ENCODE peak calls at places on chromosome 1, in four cellular contexts. L is colonic mucosa, F is heart right ventricle, G is PC-9. D is an unnamed sample.

GRCh38 chr1:207849016-207849415 is 61.9 kb downstream of the CD34 start:
- DNase-seq in L (no peak), F (no peak), G (no peak), D (no peak)

GRCh38 chr1:180791806-180792205 is 120.9 kb upstream of the KIAA1614 start:
- DNase-seq in L (no peak), F (no peak), G (no peak), D (no peak)

GRCh38 chr1:71881611-71882010 is 400.7 kb downstream of the NEGR1 start:
- DNase-seq in L (no peak), F (no peak), G (no peak), D (no peak)

GRCh38 chr1:228014235-228014930 is 7.6 kb downstream of the WNT3A start:
- DNase-seq in L (no peak), F (peak; percentile 26), G (no peak), D (peak; percentile 33)

GRCh38 chr1:43549921-43550597 is 19.4 kb downstream of the PTPRF start:
- DNase-seq in L (peak; percentile 92), F (peak; percentile 43), G (peak; percentile 99), D (no peak)

GRCh38 chr1:66085600-66085999 is 292.9 kb downstream of the PDE4B start:
- DNase-seq in L (no peak), F (no peak), G (no peak), D (no peak)

GRCh38 chr1:151364996-151365395 is 7.5 kb downstream of the SELENBP1 start:
- DNase-seq in L (no peak), F (no peak), G (no peak), D (no peak)

GRCh38 chr1:177505905-177506590 is 335.3 kb downstream of the BRINP2 start:
- DNase-seq in L (no peak), F (no peak), G (no peak), D (no peak)

GRCh38 chr1:167460836-167461235 is 57.5 kb downstream of the CD247 start:
- DNase-seq in L (no peak), F (no peak), G (no peak), D (no peak)

GRCh38 chr1:2382621-2383361 is 8.6 kb downstream of the MORN1 start:
- DNase-seq in L (peak; percentile 44), F (peak; percentile 17), G (peak; percentile 48), D (peak; percentile 63)

GRCh38 chr1:37795340-37796110 is 1.9 kb downstream of the MANEAL start:
- DNase-seq in L (peak; percentile 78), F (peak; percentile 61), G (peak; percentile 41), D (peak; percentile 30)

GRCh38 chr1:244022301-244022700 is 28.8 kb upstream of the ZBTB18 start:
- DNase-seq in L (no peak), F (no peak), G (peak; percentile 25), D (no peak)

GRCh38 chr1:154104433-154105082 is 50.3 kb downstream of the NUP210L start:
- DNase-seq in L (no peak), F (no peak), G (no peak), D (no peak)

DNA sequence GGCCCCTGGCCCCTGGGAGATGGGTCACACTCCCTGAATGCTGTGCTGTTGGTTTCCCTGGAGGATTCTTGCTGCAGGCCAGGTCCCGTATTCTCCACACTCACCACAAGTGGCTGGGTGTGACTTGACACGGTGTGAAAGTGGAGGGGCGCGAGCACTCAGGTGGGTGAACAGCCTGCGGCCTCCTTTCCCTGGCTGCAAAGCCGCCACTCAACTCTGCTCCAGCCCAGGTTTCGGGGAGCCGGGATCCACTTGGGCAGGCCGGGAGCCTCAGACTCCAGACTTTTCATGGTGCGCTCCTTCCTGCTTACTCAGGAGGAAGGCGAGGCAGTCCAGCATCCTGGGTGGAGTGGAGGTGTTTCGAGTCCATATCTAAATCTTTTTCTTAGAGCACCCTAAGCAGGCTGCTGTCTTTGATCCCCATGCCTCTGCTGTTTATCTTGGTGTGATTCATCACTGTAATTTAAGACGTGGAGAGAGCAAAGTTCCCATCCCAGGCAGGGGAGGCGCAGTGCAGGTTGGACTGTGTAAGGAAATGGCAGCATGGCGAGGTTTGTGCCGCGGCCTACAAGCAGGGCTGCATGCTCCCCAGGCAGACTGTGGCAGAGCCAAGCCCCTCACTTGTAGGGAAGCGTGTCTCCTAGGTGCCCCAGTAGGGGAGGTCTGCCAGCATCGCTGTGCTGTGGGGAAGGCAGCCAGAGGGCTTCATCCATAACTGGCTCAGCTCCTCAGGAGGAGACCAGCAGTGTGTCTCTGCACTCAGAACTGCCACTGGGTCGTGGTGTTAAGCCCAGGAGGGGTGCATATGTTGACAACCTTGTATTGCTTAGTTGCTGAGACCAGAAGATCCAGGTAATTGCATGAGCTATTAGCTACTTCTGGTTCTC is 29.6 kb downstream of the VANGL1 start:
- DNase-seq in L (peak; percentile 85), F (no peak), G (peak; percentile 76), D (peak; percentile 54)
- H3K27ac ChIP-seq in L (peak overlapping the region; percentile 34), F (no peak overlapping the region), G (peak overlapping the region; percentile 89), D (peak overlapping the region; percentile 72)

DNA sequence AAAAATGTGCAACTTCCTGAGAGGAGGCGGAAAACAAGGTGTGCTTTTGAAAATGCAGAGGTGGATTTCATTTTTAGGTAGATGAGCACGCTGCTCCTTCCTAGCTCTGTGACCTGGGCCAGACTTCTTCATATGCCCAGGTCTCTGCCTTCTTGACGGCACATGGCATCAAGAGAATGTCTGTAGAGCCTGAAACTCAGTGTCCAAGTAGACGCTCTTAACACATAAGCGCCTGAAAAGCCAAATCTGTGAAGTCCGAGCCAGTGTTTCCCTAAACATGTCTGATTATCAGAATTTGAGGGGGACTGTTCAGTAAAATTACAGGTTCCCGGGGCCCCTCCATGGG is 25.7 kb downstream of the FHAD1 start:
- DNase-seq in L (no peak), F (no peak), G (no peak), D (no peak)
- H3K27ac ChIP-seq in L (peak overlapping the region; percentile 34), F (no peak overlapping the region), G (no peak overlapping the region), D (no peak overlapping the region)

DNA sequence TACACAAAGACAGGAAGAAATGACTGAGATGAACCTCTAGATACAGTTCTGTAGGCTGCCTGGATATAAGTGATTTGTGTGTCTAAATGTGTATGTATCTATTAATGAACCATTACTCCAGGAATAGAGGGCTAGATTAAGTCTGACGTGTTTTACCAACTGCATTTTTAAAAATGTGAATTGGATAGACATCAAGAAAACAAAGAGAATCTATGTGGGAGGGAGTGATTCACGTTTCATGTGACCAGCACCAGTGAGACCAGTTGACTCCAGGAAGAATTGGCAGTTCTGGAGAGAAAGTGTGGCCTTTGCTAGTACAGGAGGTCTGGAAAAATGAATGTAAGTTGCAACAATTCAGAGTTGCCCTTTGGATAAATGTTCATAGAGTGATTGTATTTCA is 53.4 kb upstream of the RGS21 start:
- DNase-seq in L (no peak), F (no peak), G (no peak), D (peak; percentile 3)
- H3K27ac ChIP-seq in L (no peak overlapping the region), F (no peak overlapping the region), G (no peak overlapping the region), D (no peak overlapping the region)

GRCh38 chr1:10328534-10328933 is 70.3 kb upstream of the PGD start:
- DNase-seq in L (no peak), F (no peak), G (no peak), D (no peak)
- H3K27ac ChIP-seq in L (no peak overlapping the region), F (no peak overlapping the region), G (no peak overlapping the region), D (no peak overlapping the region)

GRCh38 chr1:84836145-84836544 is 56.9 kb downstream of the LPAR3 start:
- DNase-seq in L (no peak), F (no peak), G (no peak), D (peak; percentile 20)

GRCh38 chr1:84834419-84835064 is 58.5 kb downstream of the LPAR3 start:
- DNase-seq in L (no peak), F (no peak), G (no peak), D (no peak)

GRCh38 chr1:84833198-84833597 is 59.8 kb downstream of the LPAR3 start:
- DNase-seq in L (no peak), F (no peak), G (no peak), D (no peak)

GRCh38 chr1:84839544-84839943 is 53.5 kb downstream of the LPAR3 start:
- DNase-seq in L (no peak), F (no peak), G (no peak), D (no peak)

DNA sequence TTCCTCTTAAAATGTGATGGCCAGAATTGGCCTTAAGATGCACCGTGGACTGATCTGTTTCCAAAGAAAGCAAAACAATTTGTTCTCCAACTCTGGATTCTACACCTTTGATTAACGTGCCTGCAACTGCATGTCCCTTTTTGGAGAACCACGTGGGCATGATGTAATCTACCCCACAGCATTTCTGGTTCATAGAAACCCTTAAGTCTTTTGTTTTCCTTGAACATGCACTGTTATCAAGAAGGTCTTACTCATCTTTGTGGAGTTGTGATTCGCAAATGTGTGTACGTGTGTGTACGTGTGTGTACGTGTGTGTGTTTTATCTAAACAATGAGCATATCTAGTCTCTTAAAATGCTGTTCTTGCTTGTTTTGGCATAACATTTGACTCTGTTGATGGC is 57.8 kb downstream of the LPAR3 start:
- DNase-seq in L (no peak), F (no peak), G (no peak), D (no peak)
- H3K27ac ChIP-seq in L (no peak overlapping the region), F (no peak overlapping the region), G (peak overlapping the region; percentile 29), D (no peak overlapping the region)